ENCODE peak calls at places on chromosomes 11 and 22, in five cellular contexts. One of them, this sample, is unnamed.

GRCh38 chr22:46573781-46574437 is 36.5 kb upstream of the CELSR1 start:
- DNase-seq in endothelial cell: no peak
- DNase-seq in progenitor cell of endocrine pancreas: no peak
- DNase-seq in foreskin fibroblast: no peak
- DNase-seq in hepatocyte: no peak
- DNase-seq in this sample: no peak

GRCh38 chr11:129852125-129852740 is 36.6 kb downstream of the TMEM45B start:
- DNase-seq in endothelial cell: no peak
- DNase-seq in progenitor cell of endocrine pancreas: no peak
- DNase-seq in foreskin fibroblast: no peak
- DNase-seq in hepatocyte: no peak
- DNase-seq in this sample: peak

GRCh38 chr11:110296226-110297081 is at the start of gene RDX:
- DNase-seq in endothelial cell: peak
- DNase-seq in progenitor cell of endocrine pancreas: peak
- DNase-seq in foreskin fibroblast: peak
- DNase-seq in hepatocyte: peak
- DNase-seq in this sample: peak

GRCh38 chr11:23957309-23957708 is 539.5 kb upstream of the LUZP2 start:
- DNase-seq in endothelial cell: no peak
- DNase-seq in progenitor cell of endocrine pancreas: no peak
- DNase-seq in foreskin fibroblast: no peak
- DNase-seq in hepatocyte: no peak
- DNase-seq in this sample: peak

GRCh38 chr11:109138200-109138599 is 283.8 kb upstream of the C11orf87 start:
- DNase-seq in endothelial cell: no peak
- DNase-seq in progenitor cell of endocrine pancreas: no peak
- DNase-seq in foreskin fibroblast: peak
- DNase-seq in hepatocyte: no peak
- DNase-seq in this sample: peak

GRCh38 chr11:135075740-135076139 is 663.7 kb upstream of the B3GAT1 start:
- DNase-seq in endothelial cell: peak
- DNase-seq in progenitor cell of endocrine pancreas: no peak
- DNase-seq in foreskin fibroblast: no peak
- DNase-seq in hepatocyte: peak
- DNase-seq in this sample: peak

GRCh38 chr11:12377106-12377823 is at the start of gene PARVA:
- DNase-seq in endothelial cell: peak
- DNase-seq in progenitor cell of endocrine pancreas: peak
- DNase-seq in foreskin fibroblast: peak
- DNase-seq in hepatocyte: peak
- DNase-seq in this sample: peak

GRCh38 chr11:3879216-3879966 is 23.9 kb downstream of the STIM1 start:
- DNase-seq in endothelial cell: no peak
- DNase-seq in progenitor cell of endocrine pancreas: no peak
- DNase-seq in foreskin fibroblast: no peak
- DNase-seq in hepatocyte: no peak
- DNase-seq in this sample: no peak

GRCh38 chr11:10122337-10123197 is 171.5 kb downstream of the SBF2 start:
- DNase-seq in endothelial cell: no peak
- DNase-seq in progenitor cell of endocrine pancreas: no peak
- DNase-seq in foreskin fibroblast: no peak
- DNase-seq in hepatocyte: peak
- DNase-seq in this sample: peak

GRCh38 chr11:116169776-116170175 is 603.0 kb downstream of the BUD13 start:
- DNase-seq in endothelial cell: no peak
- DNase-seq in progenitor cell of endocrine pancreas: no peak
- DNase-seq in foreskin fibroblast: no peak
- DNase-seq in hepatocyte: no peak
- DNase-seq in this sample: no peak

GRCh38 chr11:554428-554823 is 6.1 kb downstream of the LMNTD2 start:
- DNase-seq in endothelial cell: no peak
- DNase-seq in progenitor cell of endocrine pancreas: no peak
- DNase-seq in foreskin fibroblast: no peak
- DNase-seq in hepatocyte: no peak
- DNase-seq in this sample: no peak

GRCh38 chr11:2445948-2446551 is 1.2 kb downstream of the KCNQ1 start:
- DNase-seq in endothelial cell: no peak
- DNase-seq in progenitor cell of endocrine pancreas: no peak
- DNase-seq in foreskin fibroblast: no peak
- DNase-seq in hepatocyte: no peak
- DNase-seq in this sample: no peak

GRCh38 chr11:130189492-130190210 is 30.1 kb downstream of the ST14 start:
- DNase-seq in endothelial cell: no peak
- DNase-seq in progenitor cell of endocrine pancreas: no peak
- DNase-seq in foreskin fibroblast: no peak
- DNase-seq in hepatocyte: no peak
- DNase-seq in this sample: no peak

GRCh38 chr11:6927030-6927617 is 898 bp downstream of the ZNF215 start:
- DNase-seq in endothelial cell: no peak
- DNase-seq in progenitor cell of endocrine pancreas: no peak
- DNase-seq in foreskin fibroblast: no peak
- DNase-seq in hepatocyte: no peak
- DNase-seq in this sample: no peak

GRCh38 chr11:1153951-1154487 is 3.7 kb upstream of the MUC5AC start:
- DNase-seq in endothelial cell: peak
- DNase-seq in progenitor cell of endocrine pancreas: peak
- DNase-seq in foreskin fibroblast: peak
- DNase-seq in hepatocyte: peak
- DNase-seq in this sample: peak

GRCh38 chr11:66386171-66387069 is 14.9 kb upstream of the SLC29A2 start:
- DNase-seq in endothelial cell: peak
- DNase-seq in progenitor cell of endocrine pancreas: peak
- DNase-seq in foreskin fibroblast: peak
- DNase-seq in hepatocyte: peak
- DNase-seq in this sample: peak

GRCh38 chr11:61820174-61820573 is 3.4 kb upstream of the FADS1 start:
- DNase-seq in endothelial cell: no peak
- DNase-seq in progenitor cell of endocrine pancreas: no peak
- DNase-seq in foreskin fibroblast: peak
- DNase-seq in hepatocyte: no peak
- DNase-seq in this sample: peak

GRCh38 chr11:95915051-95915450 is 8.9 kb downstream of the MTMR2 start:
- DNase-seq in endothelial cell: no peak
- DNase-seq in progenitor cell of endocrine pancreas: no peak
- DNase-seq in foreskin fibroblast: no peak
- DNase-seq in hepatocyte: no peak
- DNase-seq in this sample: no peak

GRCh38 chr11:114987171-114987760 is 308.9 kb downstream of the NXPE2 start:
- DNase-seq in endothelial cell: no peak
- DNase-seq in progenitor cell of endocrine pancreas: no peak
- DNase-seq in foreskin fibroblast: no peak
- DNase-seq in hepatocyte: no peak
- DNase-seq in this sample: no peak

GRCh38 chr11:116224154-116224888 is 548.5 kb downstream of the BUD13 start:
- DNase-seq in endothelial cell: peak
- DNase-seq in progenitor cell of endocrine pancreas: peak
- DNase-seq in foreskin fibroblast: no peak
- DNase-seq in hepatocyte: peak
- DNase-seq in this sample: peak

GRCh38 chr11:116871248-116871647 is 33.8 kb upstream of the APOA1 start:
- DNase-seq in endothelial cell: no peak
- DNase-seq in progenitor cell of endocrine pancreas: no peak
- DNase-seq in foreskin fibroblast: peak
- DNase-seq in hepatocyte: no peak
- DNase-seq in this sample: peak

GRCh38 chr11:78465169-78465942 is 47.7 kb upstream of the GAB2 start:
- DNase-seq in endothelial cell: no peak
- DNase-seq in progenitor cell of endocrine pancreas: no peak
- DNase-seq in foreskin fibroblast: no peak
- DNase-seq in hepatocyte: no peak
- DNase-seq in this sample: no peak

GRCh38 chr11:1340111-1340510 is 30.7 kb upstream of the TOLLIP start:
- DNase-seq in endothelial cell: no peak
- DNase-seq in progenitor cell of endocrine pancreas: no peak
- DNase-seq in foreskin fibroblast: no peak
- DNase-seq in hepatocyte: no peak
- DNase-seq in this sample: no peak

GRCh38 chr11:96033569-96033968 is 109.7 kb upstream of the MTMR2 start:
- DNase-seq in endothelial cell: no peak
- DNase-seq in progenitor cell of endocrine pancreas: no peak
- DNase-seq in foreskin fibroblast: no peak
- DNase-seq in hepatocyte: no peak
- DNase-seq in this sample: no peak

GRCh38 chr11:116792869-116793475 is 1.3 kb upstream of the APOA5 start:
- DNase-seq in endothelial cell: no peak
- DNase-seq in progenitor cell of endocrine pancreas: no peak
- DNase-seq in foreskin fibroblast: peak
- DNase-seq in hepatocyte: no peak
- DNase-seq in this sample: peak

DNA sequence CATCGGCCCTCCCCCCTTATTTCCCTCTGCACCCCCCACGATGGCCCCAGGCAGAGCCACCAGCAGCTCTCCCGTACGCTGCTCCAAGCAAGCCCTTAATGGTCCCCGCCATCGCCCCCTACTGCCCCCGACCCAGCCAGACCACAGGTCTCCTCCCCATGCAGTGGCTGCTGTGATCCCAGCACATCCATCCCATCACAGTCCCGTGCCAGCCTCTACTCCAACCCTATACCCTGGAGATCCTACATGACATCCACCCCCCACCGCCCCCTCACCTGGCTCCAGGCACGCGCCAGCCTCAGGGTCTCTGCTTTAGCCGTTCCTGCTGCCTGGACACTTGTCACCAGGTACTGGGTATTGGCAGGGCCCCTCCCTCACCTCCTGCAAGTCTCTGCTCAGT is 85.8 kb upstream of the RTL6 start:
- DNase-seq in endothelial cell: no peak
- DNase-seq in progenitor cell of endocrine pancreas: no peak
- DNase-seq in foreskin fibroblast: no peak
- DNase-seq in hepatocyte: no peak
- DNase-seq in this sample: no peak
- TF ChIP-seq CTCF in endothelial cell: no peak
- TF ChIP-seq CTCF in progenitor cell of endocrine pancreas: no peak
- TF ChIP-seq CTCF in foreskin fibroblast: no peak
- TF ChIP-seq CTCF in hepatocyte: no peak
- TF ChIP-seq CTCF in this sample: no peak

GRCh38 chr11:14218728-14219127 is 140.3 kb downstream of the RRAS2 start:
- DNase-seq in endothelial cell: no peak
- DNase-seq in progenitor cell of endocrine pancreas: no peak
- DNase-seq in foreskin fibroblast: no peak
- DNase-seq in hepatocyte: no peak
- DNase-seq in this sample: no peak

DNA sequence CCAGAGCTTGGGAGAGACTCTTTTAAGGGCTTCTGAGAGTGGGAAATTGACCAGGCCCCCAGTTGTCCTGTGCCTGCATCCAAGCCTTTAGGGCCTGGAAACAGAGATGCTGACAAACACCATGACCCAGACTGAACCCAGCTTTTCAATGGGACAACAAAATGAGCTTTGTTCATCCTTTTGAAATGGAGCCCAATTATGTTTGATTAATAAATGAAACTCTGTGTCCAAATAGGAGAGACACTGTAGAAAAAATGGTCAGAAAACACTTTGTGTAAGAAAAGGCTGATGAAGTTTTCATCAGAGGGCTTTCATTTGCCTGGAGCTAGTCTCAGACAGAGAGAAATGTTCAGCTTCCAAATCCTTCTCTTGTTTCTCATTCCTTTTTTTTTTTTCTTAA is 146.0 kb downstream of the RRAS2 start:
- DNase-seq in endothelial cell: no peak
- DNase-seq in progenitor cell of endocrine pancreas: no peak
- DNase-seq in foreskin fibroblast: no peak
- DNase-seq in hepatocyte: no peak
- DNase-seq in this sample: no peak
- TF ChIP-seq CTCF in endothelial cell: no peak
- TF ChIP-seq CTCF in progenitor cell of endocrine pancreas: no peak
- TF ChIP-seq CTCF in foreskin fibroblast: no peak
- TF ChIP-seq CTCF in hepatocyte: no peak
- TF ChIP-seq CTCF in this sample: no peak

DNA sequence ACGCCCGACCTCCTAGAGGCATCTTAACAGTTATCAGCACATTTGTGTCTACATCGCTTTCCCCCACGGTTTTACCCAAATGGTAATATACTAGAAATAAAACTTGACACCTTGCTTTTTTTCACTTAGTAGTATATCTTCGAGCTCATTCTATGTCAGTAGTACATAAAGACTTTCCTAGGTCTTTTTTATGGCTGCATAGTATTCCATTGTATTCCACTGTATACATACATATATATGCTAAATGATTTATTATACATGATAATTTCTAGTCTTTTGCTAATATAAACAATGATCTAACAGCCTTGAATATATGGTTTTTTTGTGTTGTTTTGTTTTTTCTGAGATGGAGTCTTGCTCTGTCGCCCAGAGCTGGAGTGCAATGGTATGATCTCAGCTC is 34.8 kb upstream of the DLAT start:
- DNase-seq in endothelial cell: no peak
- DNase-seq in progenitor cell of endocrine pancreas: no peak
- DNase-seq in foreskin fibroblast: no peak
- DNase-seq in hepatocyte: no peak
- DNase-seq in this sample: no peak
- TF ChIP-seq CTCF in endothelial cell: no peak
- TF ChIP-seq CTCF in progenitor cell of endocrine pancreas: no peak
- TF ChIP-seq CTCF in foreskin fibroblast: no peak
- TF ChIP-seq CTCF in hepatocyte: no peak
- TF ChIP-seq CTCF in this sample: no peak

GRCh38 chr11:131218542-131218941 is 151.9 kb upstream of the NTM start:
- DNase-seq in endothelial cell: no peak
- DNase-seq in progenitor cell of endocrine pancreas: no peak
- DNase-seq in foreskin fibroblast: no peak
- DNase-seq in hepatocyte: no peak
- DNase-seq in this sample: no peak

GRCh38 chr11:131223198-131223975 is 147.0 kb upstream of the NTM start:
- DNase-seq in endothelial cell: no peak
- DNase-seq in progenitor cell of endocrine pancreas: no peak
- DNase-seq in foreskin fibroblast: no peak
- DNase-seq in hepatocyte: no peak
- DNase-seq in this sample: no peak

DNA sequence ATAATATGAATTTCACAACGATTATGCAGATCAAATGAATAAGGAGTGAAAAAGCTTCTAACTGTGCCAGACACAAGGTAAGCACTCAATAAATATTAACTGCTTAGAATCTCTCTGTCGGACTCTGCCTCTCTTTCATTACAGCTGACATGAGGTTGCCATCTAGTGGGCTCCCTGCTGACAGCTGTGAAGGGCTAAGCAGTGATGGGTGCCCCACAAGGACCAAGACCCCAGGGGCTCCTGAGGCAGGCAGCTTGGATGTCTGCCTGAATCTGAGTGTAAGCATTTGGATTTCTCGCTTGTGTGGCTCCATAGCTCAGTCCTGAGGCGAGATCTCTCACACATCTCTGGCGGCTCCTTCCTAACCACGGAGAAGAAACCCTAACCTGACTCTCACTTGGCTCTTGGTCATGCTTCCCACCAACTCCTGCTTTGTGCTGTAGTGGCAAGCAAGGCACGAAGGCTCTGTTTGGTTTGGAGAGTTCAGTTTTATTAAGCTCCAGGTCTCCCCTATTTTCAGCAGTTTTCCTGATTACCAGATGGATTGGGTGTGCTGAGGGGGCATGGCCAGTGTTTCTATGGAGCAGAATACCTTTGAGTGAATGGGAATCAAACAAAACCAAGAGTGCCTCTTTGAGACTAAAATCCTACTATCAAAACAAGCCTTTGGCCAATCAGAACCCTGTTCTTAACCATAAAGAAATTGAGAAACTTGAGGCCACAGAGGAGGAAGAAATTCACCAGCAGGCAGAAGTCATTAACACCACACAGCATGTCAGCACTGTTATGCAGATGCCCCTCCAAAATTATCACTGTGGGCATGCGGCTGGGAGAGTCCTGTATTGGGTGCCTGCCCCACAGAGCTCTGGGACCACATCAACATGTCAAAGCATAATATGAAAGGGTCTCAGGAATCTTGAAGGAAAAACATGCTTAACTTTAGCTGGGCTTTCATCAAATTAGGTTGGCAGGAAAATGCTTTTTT is 152.8 kb upstream of the NTM start:
- DNase-seq in endothelial cell: peak
- DNase-seq in progenitor cell of endocrine pancreas: no peak
- DNase-seq in foreskin fibroblast: no peak
- DNase-seq in hepatocyte: peak
- DNase-seq in this sample: peak
- TF ChIP-seq CTCF in endothelial cell: no peak
- TF ChIP-seq CTCF in progenitor cell of endocrine pancreas: peak
- TF ChIP-seq CTCF in foreskin fibroblast: peak
- TF ChIP-seq CTCF in hepatocyte: peak
- TF ChIP-seq CTCF in this sample: peak

This sample was measured in AG10803.